ENCODE peak calls at places on chromosomes 2 and 18, in six cellular contexts. One of them, this sample, is unnamed.

GRCh38 chr18:31162825-31163435 is at the start of gene DSC1:
- DNase-seq in GM12891: no peak
- DNase-seq in K562: no peak
- DNase-seq in GM12878: no peak
- DNase-seq in HepG2: no peak
- DNase-seq in H1: no peak
- DNase-seq in this sample: no peak

GRCh38 chr2:105789745-105790466 is 45.2 kb downstream of the NCK2 start:
- DNase-seq in GM12878: peak
- DNase-seq in GM12891: no peak
- DNase-seq in HepG2: no peak
- DNase-seq in H1: no peak
- DNase-seq in K562: no peak
- DNase-seq in this sample: peak

GRCh38 chr18:681985-682384 is 24.5 kb downstream of the TYMS start:
- DNase-seq in HepG2: no peak
- DNase-seq in K562: no peak
- DNase-seq in GM12878: no peak
- DNase-seq in H1: no peak
- DNase-seq in GM12891: no peak
- DNase-seq in this sample: no peak

GRCh38 chr2:55408098-55408882 is 11.4 kb downstream of the CCDC88A start:
- DNase-seq in GM12878: no peak
- DNase-seq in GM12891: no peak
- DNase-seq in H1: no peak
- DNase-seq in HepG2: no peak
- DNase-seq in K562: no peak
- DNase-seq in this sample: no peak

GRCh38 chr2:127293386-127293757 is 572 bp downstream of the ERCC3 start:
- DNase-seq in GM12891: no peak
- DNase-seq in GM12878: no peak
- DNase-seq in H1: no peak
- DNase-seq in HepG2: no peak
- DNase-seq in K562: no peak
- DNase-seq in this sample: no peak

GRCh38 chr2:212421571-212422334 is 116.8 kb downstream of the ERBB4 start:
- DNase-seq in K562: no peak
- DNase-seq in HepG2: no peak
- DNase-seq in GM12878: no peak
- DNase-seq in H1: no peak
- DNase-seq in GM12891: no peak
- DNase-seq in this sample: no peak

GRCh38 chr18:906416-907170 is 1.9 kb downstream of the ADCYAP1 start:
- DNase-seq in GM12878: no peak
- DNase-seq in HepG2: no peak
- DNase-seq in H1: peak
- DNase-seq in K562: no peak
- DNase-seq in GM12891: no peak
- DNase-seq in this sample: no peak

GRCh38 chr2:110120171-110121051 is 4.8 kb upstream of the MALL start:
- DNase-seq in GM12878: no peak
- DNase-seq in H1: no peak
- DNase-seq in K562: no peak
- DNase-seq in GM12891: no peak
- DNase-seq in HepG2: no peak
- DNase-seq in this sample: no peak

GRCh38 chr2:68027959-68028358 is 34.8 kb downstream of the C1D start:
- DNase-seq in GM12891: no peak
- DNase-seq in GM12878: no peak
- DNase-seq in H1: no peak
- DNase-seq in K562: no peak
- DNase-seq in HepG2: no peak
- DNase-seq in this sample: no peak

GRCh38 chr2:181984060-181984459 is 1.6 kb upstream of the PPP1R1C start:
- DNase-seq in GM12878: no peak
- DNase-seq in H1: no peak
- DNase-seq in HepG2: no peak
- DNase-seq in GM12891: no peak
- DNase-seq in K562: no peak
- DNase-seq in this sample: no peak

GRCh38 chr18:13288509-13289138 is 70.1 kb downstream of the LDLRAD4 start:
- DNase-seq in HepG2: no peak
- DNase-seq in GM12891: no peak
- DNase-seq in K562: no peak
- DNase-seq in H1: no peak
- DNase-seq in GM12878: no peak
- DNase-seq in this sample: no peak

GRCh38 chr18:27413495-27414401 is 228.6 kb upstream of the CHST9 start:
- DNase-seq in K562: no peak
- DNase-seq in H1: no peak
- DNase-seq in GM12891: no peak
- DNase-seq in GM12878: no peak
- DNase-seq in HepG2: no peak
- DNase-seq in this sample: no peak

GRCh38 chr2:8684885-8685696 is 3.2 kb downstream of the ID2 start:
- DNase-seq in GM12891: no peak
- DNase-seq in H1: peak
- DNase-seq in GM12878: no peak
- DNase-seq in HepG2: peak
- DNase-seq in K562: peak
- DNase-seq in this sample: no peak

GRCh38 chr2:67393237-67393636 is 3.9 kb upstream of the ETAA1 start:
- DNase-seq in HepG2: no peak
- DNase-seq in GM12891: no peak
- DNase-seq in H1: no peak
- DNase-seq in GM12878: no peak
- DNase-seq in K562: no peak
- DNase-seq in this sample: no peak

GRCh38 chr2:118050386-118050785 is 36.5 kb upstream of the CCDC93 start:
- DNase-seq in H1: no peak
- DNase-seq in GM12878: no peak
- DNase-seq in HepG2: no peak
- DNase-seq in GM12891: no peak
- DNase-seq in K562: no peak
- DNase-seq in this sample: no peak

GRCh38 chr2:75098856-75099255 is 100.5 kb downstream of the TACR1 start:
- DNase-seq in GM12891: no peak
- DNase-seq in GM12878: no peak
- DNase-seq in K562: no peak
- DNase-seq in HepG2: peak
- DNase-seq in H1: no peak
- DNase-seq in this sample: no peak

GRCh38 chr2:240876035-240876474 is 7.4 kb downstream of the AGXT start:
- DNase-seq in H1: no peak
- DNase-seq in GM12891: no peak
- DNase-seq in GM12878: no peak
- DNase-seq in K562: no peak
- DNase-seq in HepG2: no peak
- DNase-seq in this sample: peak

GRCh38 chr18:48158721-48159120 is 228.3 kb upstream of the SMAD2 start:
- DNase-seq in GM12891: no peak
- DNase-seq in HepG2: no peak
- DNase-seq in K562: no peak
- DNase-seq in H1: no peak
- DNase-seq in GM12878: no peak
- DNase-seq in this sample: no peak

GRCh38 chr2:85199692-85200091 is 66.5 kb downstream of the TCF7L1 start:
- DNase-seq in HepG2: no peak
- DNase-seq in K562: no peak
- DNase-seq in GM12891: no peak
- DNase-seq in GM12878: no peak
- DNase-seq in H1: no peak
- DNase-seq in this sample: no peak

GRCh38 chr18:10023853-10024638 is 110.2 kb downstream of the VAPA start:
- DNase-seq in GM12891: no peak
- DNase-seq in H1: no peak
- DNase-seq in HepG2: no peak
- DNase-seq in GM12878: no peak
- DNase-seq in K562: no peak
- DNase-seq in this sample: no peak

GRCh38 chr2:9178110-9178904 is 28.3 kb upstream of the ASAP2 start:
- DNase-seq in HepG2: no peak
- DNase-seq in GM12891: no peak
- DNase-seq in GM12878: peak
- DNase-seq in K562: no peak
- DNase-seq in H1: no peak
- DNase-seq in this sample: no peak

GRCh38 chr18:9734189-9734588 is 26.1 kb downstream of the RAB31 start:
- DNase-seq in HepG2: peak
- DNase-seq in GM12891: no peak
- DNase-seq in GM12878: no peak
- DNase-seq in H1: no peak
- DNase-seq in K562: no peak
- DNase-seq in this sample: no peak

GRCh38 chr2:25286025-25286400 is 55.7 kb downstream of the DNMT3A start:
- DNase-seq in GM12891: peak
- DNase-seq in H1: no peak
- DNase-seq in K562: no peak
- DNase-seq in HepG2: no peak
- DNase-seq in GM12878: no peak
- DNase-seq in this sample: peak

GRCh38 chr2:127569274-127570065 is 34.0 kb downstream of the MYO7B start:
- DNase-seq in GM12891: no peak
- DNase-seq in GM12878: no peak
- DNase-seq in H1: peak
- DNase-seq in K562: no peak
- DNase-seq in HepG2: no peak
- DNase-seq in this sample: no peak

GRCh38 chr2:238346539-238346938 is 26.2 kb downstream of the TRAF3IP1 start:
- DNase-seq in GM12891: peak
- DNase-seq in GM12878: no peak
- DNase-seq in H1: no peak
- DNase-seq in HepG2: no peak
- DNase-seq in K562: no peak
- DNase-seq in this sample: no peak

GRCh38 chr2:236021497-236022057 is 146.6 kb downstream of the GBX2 start:
- DNase-seq in GM12891: no peak
- DNase-seq in GM12878: no peak
- DNase-seq in H1: no peak
- DNase-seq in K562: peak
- DNase-seq in HepG2: no peak
- DNase-seq in this sample: no peak

GRCh38 chr2:236016496-236016895 is 151.7 kb downstream of the GBX2 start:
- DNase-seq in GM12878: no peak
- DNase-seq in K562: no peak
- DNase-seq in H1: no peak
- DNase-seq in GM12891: no peak
- DNase-seq in HepG2: no peak
- DNase-seq in this sample: no peak

GRCh38 chr2:236022128-236022527 is 146.1 kb downstream of the GBX2 start:
- DNase-seq in GM12891: no peak
- DNase-seq in K562: no peak
- DNase-seq in GM12878: no peak
- DNase-seq in H1: no peak
- DNase-seq in HepG2: no peak
- DNase-seq in this sample: no peak

GRCh38 chr2:236017446-236017845 is 150.7 kb downstream of the GBX2 start:
- DNase-seq in GM12891: no peak
- DNase-seq in HepG2: no peak
- DNase-seq in GM12878: no peak
- DNase-seq in H1: no peak
- DNase-seq in K562: no peak
- DNase-seq in this sample: no peak

GRCh38 chr2:236019434-236019833 is 148.8 kb downstream of the GBX2 start:
- DNase-seq in GM12878: no peak
- DNase-seq in GM12891: no peak
- DNase-seq in H1: no peak
- DNase-seq in HepG2: no peak
- DNase-seq in K562: no peak
- DNase-seq in this sample: no peak
- TF ChIP-seq POLR2A in GM12878: no peak
- TF ChIP-seq POLR2A in GM12891: no peak
- TF ChIP-seq POLR2A in H1: no peak
- TF ChIP-seq POLR2A in HepG2: no peak
- TF ChIP-seq POLR2A in K562: no peak
- TF ChIP-seq POLR2A in this sample: no peak

GRCh38 chr18:79956276-79956675 is 4.8 kb upstream of the SLC66A2 start:
- DNase-seq in HepG2: no peak
- DNase-seq in K562: no peak
- DNase-seq in GM12878: no peak
- DNase-seq in H1: no peak
- DNase-seq in GM12891: no peak
- DNase-seq in this sample: no peak

GRCh38 chr18:79960921-79961526 is 3.4 kb upstream of the HSBP1L1 start:
- DNase-seq in HepG2: no peak
- DNase-seq in GM12891: no peak
- DNase-seq in H1: no peak
- DNase-seq in GM12878: no peak
- DNase-seq in K562: no peak
- DNase-seq in this sample: no peak

GRCh38 chr18:79962311-79962710 is 2.1 kb upstream of the HSBP1L1 start:
- DNase-seq in H1: no peak
- DNase-seq in K562: no peak
- DNase-seq in GM12891: no peak
- DNase-seq in GM12878: no peak
- DNase-seq in HepG2: no peak
- DNase-seq in this sample: no peak

GRCh38 chr18:79961527-79962291 is 2.7 kb upstream of the HSBP1L1 start:
- DNase-seq in K562: peak
- DNase-seq in GM12878: no peak
- DNase-seq in H1: no peak
- DNase-seq in HepG2: peak
- DNase-seq in GM12891: no peak
- DNase-seq in this sample: no peak

GRCh38 chr18:79958981-79959380 is 5.5 kb upstream of the HSBP1L1 start:
- DNase-seq in GM12891: no peak
- DNase-seq in HepG2: no peak
- DNase-seq in GM12878: no peak
- DNase-seq in K562: no peak
- DNase-seq in H1: no peak
- DNase-seq in this sample: no peak
- TF ChIP-seq TAF1 in GM12891: no peak
- TF ChIP-seq TAF1 in HepG2: no peak
- TF ChIP-seq TAF1 in GM12878: no peak
- TF ChIP-seq TAF1 in K562: no peak
- TF ChIP-seq TAF1 in H1: no peak
- TF ChIP-seq TAF1 in this sample: no peak

GRCh38 chr2:216572582-216573578 is 60.3 kb upstream of the IGFBP2 start:
- DNase-seq in GM12891: no peak
- DNase-seq in H1: no peak
- DNase-seq in GM12878: no peak
- DNase-seq in HepG2: peak
- DNase-seq in K562: no peak
- DNase-seq in this sample: no peak
- TF ChIP-seq POLR2A in GM12891: no peak
- TF ChIP-seq POLR2A in H1: no peak
- TF ChIP-seq POLR2A in GM12878: no peak
- TF ChIP-seq POLR2A in HepG2: no peak
- TF ChIP-seq POLR2A in K562: no peak
- TF ChIP-seq POLR2A in this sample: no peak

DNA sequence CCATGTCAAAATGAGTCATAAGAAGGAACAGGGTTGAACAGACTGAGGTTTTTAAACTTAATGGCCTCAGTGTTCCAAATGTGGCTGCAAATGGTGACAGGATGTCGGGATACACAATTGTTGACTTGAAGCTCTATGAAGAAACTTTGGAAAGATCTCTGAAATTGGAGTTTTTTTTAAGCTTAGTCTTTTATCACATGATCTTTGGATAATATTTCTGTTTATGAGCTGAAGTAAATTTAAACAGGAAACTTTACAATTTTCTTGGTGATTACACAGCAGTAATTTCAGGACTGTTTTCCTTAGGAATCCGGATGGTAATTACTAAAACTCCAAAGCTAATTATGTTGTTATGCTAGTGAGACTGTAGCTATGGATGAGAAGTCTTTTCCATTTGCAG is 199.1 kb upstream of the NRXN1 start:
- DNase-seq in H1: no peak
- DNase-seq in K562: no peak
- DNase-seq in GM12891: no peak
- DNase-seq in HepG2: no peak
- DNase-seq in GM12878: no peak
- DNase-seq in this sample: no peak
- TF ChIP-seq TAF1 in H1: no peak
- TF ChIP-seq TAF1 in K562: no peak
- TF ChIP-seq TAF1 in GM12891: no peak
- TF ChIP-seq TAF1 in HepG2: no peak
- TF ChIP-seq TAF1 in GM12878: no peak
- TF ChIP-seq TAF1 in this sample: no peak

This sample was measured in GM12892.